ENCODE peak calls at places on chromosomes 1 and 21, in six cellular contexts. B, D, S, L, M and F are unnamed samples.

GRCh38 chr1:38004284-38005101 is 821 bp downstream of the FHL3 start:
- DNase-seq in S (no peak), M (no peak), B (peak), L (no peak), D (no peak), F (no peak)

GRCh38 chr21:27132270-27132669 is 165.4 kb upstream of the ADAMTS5 start:
- DNase-seq in M (no peak), L (no peak), D (peak), S (no peak), B (no peak), F (no peak)

GRCh38 chr1:88746916-88747315 is 62.8 kb downstream of the PKN2 start:
- DNase-seq in M (no peak), D (no peak), B (no peak), S (no peak), L (no peak), F (no peak)

GRCh38 chr1:33338495-33339211 is 17.8 kb upstream of the A3GALT2 start:
- DNase-seq in M (no peak), S (no peak), D (peak), B (peak), L (peak), F (no peak)

GRCh38 chr1:107572674-107573205 is 392.2 kb downstream of the VAV3 start:
- DNase-seq in M (no peak), B (no peak), L (no peak), D (peak), S (no peak), F (peak)

GRCh38 chr1:206506803-206507394 is 432 bp upstream of the RASSF5 start:
- DNase-seq in D (no peak), L (no peak), S (no peak), B (no peak), M (peak), F (no peak)

GRCh38 chr1:169949139-169949538 is 55.4 kb upstream of the SCYL3 start:
- DNase-seq in B (no peak), M (no peak), D (peak), L (no peak), S (no peak), F (no peak)

GRCh38 chr1:112527266-112528010 is 18.7 kb downstream of the WNT2B start:
- DNase-seq in B (no peak), D (peak), M (no peak), L (no peak), S (no peak), F (no peak)

GRCh38 chr1:205370780-205371179 is 14.1 kb upstream of the KLHDC8A start:
- DNase-seq in M (no peak), L (peak), B (no peak), D (no peak), S (no peak), F (no peak)

GRCh38 chr1:94578856-94579255 is 37.3 kb upstream of the F3 start:
- DNase-seq in D (peak), L (no peak), B (no peak), M (no peak), S (no peak), F (no peak)

GRCh38 chr1:28751315-28752056 is 14.7 kb downstream of the YTHDF2 start:
- DNase-seq in S (no peak), L (no peak), D (peak), B (no peak), M (no peak), F (no peak)

GRCh38 chr1:94538243-94538827 is 3.2 kb downstream of the F3 start:
- DNase-seq in M (no peak), B (no peak), D (no peak), S (no peak), L (no peak), F (peak)

GRCh38 chr1:155176544-155177071 is 3.0 kb downstream of the TRIM46 start:
- DNase-seq in S (peak), D (peak), M (peak), L (peak), B (peak), F (peak)

GRCh38 chr21:41427556-41427955 is 1.5 kb downstream of the MX1 start:
- DNase-seq in B (no peak), L (no peak), M (no peak), S (no peak), D (no peak), F (no peak)

GRCh38 chr1:13661539-13661938 is 38.4 kb upstream of the PRDM2 start:
- DNase-seq in L (no peak), B (no peak), S (no peak), D (peak), M (no peak), F (no peak)

GRCh38 chr1:3816331-3817137 is 20.2 kb upstream of the LRRC47 start:
- DNase-seq in S (no peak), B (no peak), D (no peak), M (no peak), L (no peak), F (no peak)

GRCh38 chr1:84847253-84848247 is 45.5 kb downstream of the LPAR3 start:
- DNase-seq in M (no peak), D (peak), S (peak), L (peak), B (peak), F (peak)